ENCODE peak calls at places on chromosomes 6 and 20, in ten cellular contexts. Y is activated B cell treated with CpG ODN at 0.5 μM for 24 hours; C is right cardiac atrium; N is stimulated activated CD4-positive, alpha-beta T cell treated with anti-CD3 and anti-CD28 coated beads, Interleukin-4, amount 100 ng/mL, for 24 hours; B is NCI-H1092; O is D341Med; Z is NCI-H1694; F is upper lobe of right lung; D is choroid plexus epithelial cell; T is AG10803. R is an unnamed sample.
A peak's percentile ranks its signal among the peaks of the same experiment; 100 is the strongest.

GRCh38 chr6:87907521-87907920 is 140.1 kb upstream of the SPACA1 start:
- DNase-seq in B (no peak), Y (no peak), C (no peak), O (no peak), Z (no peak), F (no peak), N (no peak), D (peak; percentile 90), T (peak; percentile 87), R (peak; percentile 94)

GRCh38 chr6:36442083-36442670 is 477 bp downstream of the PXT1 start:
- DNase-seq in N (no peak), O (no peak), F (no peak), Y (no peak), T (no peak), C (no peak), D (no peak), Z (no peak), B (no peak), R (no peak)

GRCh38 chr6:35552285-35552917 is 39.7 kb upstream of the TULP1 start:
- DNase-seq in N (peak; percentile 65), Z (peak; percentile 17), Y (no peak), F (peak; percentile 60), C (no peak), T (peak; percentile 11), D (peak; percentile 68), B (no peak), O (peak; percentile 63), R (peak; percentile 16)

GRCh38 chr20:45765307-45765910 is 26.3 kb downstream of the WFDC3 start:
- DNase-seq in C (no peak), O (no peak), N (no peak), D (no peak), B (no peak), F (no peak), Z (no peak), T (no peak), Y (no peak), R (no peak)

GRCh38 chr6:169266746-169267629 is 13.3 kb upstream of the THBS2 start:
- DNase-seq in B (no peak), C (no peak), Z (no peak), O (no peak), Y (no peak), N (no peak), F (no peak), T (peak; percentile 94), D (peak; percentile 39), R (no peak)

GRCh38 chr6:169271158-169271936 is 17.7 kb upstream of the THBS2 start:
- DNase-seq in Y (no peak), D (no peak), O (no peak), F (no peak), T (no peak), C (no peak), Z (no peak), B (no peak), N (no peak), R (no peak)

GRCh38 chr6:50198245-50198644 is 148.5 kb upstream of the DEFB112 start:
- DNase-seq in N (no peak), B (no peak), F (no peak), Y (no peak), O (no peak), Z (no peak), D (no peak), C (no peak), T (no peak), R (no peak)

GRCh38 chr6:136646377-136646776 is 96.2 kb upstream of the MAP7 start:
- DNase-seq in Y (no peak), C (no peak), O (no peak), Z (no peak), N (no peak), F (no peak), T (peak; percentile 59), B (no peak), D (no peak), R (peak; percentile 33)

GRCh38 chr6:89308525-89309400 is 6.3 kb downstream of the GABRR2 start:
- DNase-seq in O (no peak), T (no peak), F (no peak), C (no peak), Y (no peak), D (no peak), N (no peak), Z (no peak), B (no peak), R (no peak)

GRCh38 chr20:58892126-58892931 is 39.8 kb downstream of the GNAS start:
- DNase-seq in Y (peak; percentile 64), N (peak; percentile 76), D (peak; percentile 51), B (peak; percentile 65), Z (peak; percentile 37), O (peak; percentile 86), T (peak; percentile 58), F (peak; percentile 89), C (peak; percentile 92), R (peak; percentile 68)

R was measured in myocyte.